ENCODE peak calls at places on chromosomes 5 and 9, in six cellular contexts. H, V, A, U, B and S are unnamed samples.

GRCh38 chr9:68877219-68877618 is 136.7 kb downstream of the PRKACG start:
- DNase-seq in H (no peak), V (no peak), A (no peak), U (no peak), B (no peak), S (no peak)

GRCh38 chr5:140672455-140673186 is 755 bp downstream of the DND1 start:
- DNase-seq in H (no peak), V (peak; percentile 69), A (no peak), U (peak; percentile 37), B (no peak), S (peak; percentile 26)

GRCh38 chr9:132128191-132128590 is 33.7 kb upstream of the NTNG2 start:
- DNase-seq in H (no peak), V (no peak), A (no peak), U (no peak), B (no peak), S (no peak)

GRCh38 chr5:152593388-152593787 is 188.3 kb upstream of the NMUR2 start:
- DNase-seq in H (no peak), V (no peak), A (no peak), U (no peak), B (no peak), S (no peak)

GRCh38 chr5:144487207-144487606 is 316.5 kb downstream of the KCTD16 start:
- DNase-seq in H (no peak), V (no peak), A (no peak), U (peak; percentile 10), B (no peak), S (no peak)

GRCh38 chr5:151717390-151717789 is 30.7 kb upstream of the SPARC start:
- DNase-seq in H (no peak), V (no peak), A (no peak), U (no peak), B (no peak), S (no peak)

GRCh38 chr5:147520450-147520849 is 10.6 kb upstream of the DPYSL3 start:
- DNase-seq in H (no peak), V (no peak), A (no peak), U (no peak), B (no peak), S (peak; percentile 26)

GRCh38 chr5:114010362-114010761 is 351.5 kb upstream of the KCNN2 start:
- DNase-seq in H (no peak), V (no peak), A (no peak), U (peak; percentile 38), B (no peak), S (no peak)

GRCh38 chr5:65334077-65334476 is 147.6 kb downstream of the ADAMTS6 start:
- DNase-seq in H (no peak), V (peak; percentile 49), A (no peak), U (no peak), B (no peak), S (no peak)

GRCh38 chr9:97468658-97469448 is 32.6 kb upstream of the TMOD1 start:
- DNase-seq in H (peak; percentile 22), V (peak; percentile 78), A (peak; percentile 53), U (peak; percentile 81), B (peak; percentile 76), S (peak; percentile 76)

GRCh38 chr5:97142521-97143254 is at the start of gene LIX1:
- DNase-seq in H (peak; percentile 24), V (no peak), A (peak; percentile 8), U (peak; percentile 79), B (peak; percentile 33), S (peak; percentile 67)

GRCh38 chr5:7667216-7667767 is 183.6 kb downstream of the CFAP90 start:
- DNase-seq in H (no peak), V (no peak), A (no peak), U (no peak), B (no peak), S (no peak)

GRCh38 chr5:23332650-23333251 is 174.7 kb upstream of the PRDM9 start:
- DNase-seq in H (no peak), V (no peak), A (no peak), U (no peak), B (no peak), S (no peak)

GRCh38 chr5:139132515-139132914 is 65.7 kb downstream of the SIL1 start:
- DNase-seq in H (no peak), V (peak; percentile 39), A (no peak), U (no peak), B (no peak), S (no peak)

GRCh38 chr5:107894361-107894760 is 223.6 kb upstream of the EFNA5 start:
- DNase-seq in H (no peak), V (no peak), A (no peak), U (no peak), B (no peak), S (no peak)

GRCh38 chr5:16577677-16578076 is 39.1 kb downstream of the RETREG1 start:
- DNase-seq in H (no peak), V (no peak), A (no peak), U (no peak), B (no peak), S (no peak)

GRCh38 chr9:123360161-123361085 is 4.4 kb downstream of the CRB2 start:
- DNase-seq in H (no peak), V (peak; percentile 79), A (no peak), U (no peak), B (no peak), S (no peak)

GRCh38 chr5:171390883-171391677 is 3.4 kb downstream of the NPM1 start:
- DNase-seq in H (no peak), V (no peak), A (no peak), U (no peak), B (no peak), S (no peak)

GRCh38 chr5:16492398-16493175 is 27.0 kb upstream of the ZNF622 start:
- DNase-seq in H (no peak), V (peak; percentile 57), A (no peak), U (peak; percentile 64), B (no peak), S (peak; percentile 55)

GRCh38 chr9:12973702-12974101 is 198.9 kb downstream of the LURAP1L start:
- DNase-seq in H (no peak), V (no peak), A (no peak), U (no peak), B (no peak), S (no peak)